ENCODE peak calls at places on chromosome 17, in eight cellular contexts. One of them, this sample, is unnamed.

GRCh38 chr17:21522755-21523154 is 146.6 kb downstream of the KCNJ12 start:
- DNase-seq in activated CD4-positive, CD25-positive, alpha-beta regulatory T cell treated with anti-CD3 and anti-CD28 coated beads, Interleukin-2, amount 50 U/mL, for 16 hours: no peak
- DNase-seq in left ventricle myocardium inferior: no peak
- DNase-seq in stimulated activated CD8-positive, alpha-beta memory T cell treated with anti-CD3 and anti-CD28 coated beads, Interleukin-12 subunit alpha, Interleukin-12 subunit beta, amount 100 ng/mL, for 4 hours: no peak
- DNase-seq in NCI-H1092 treated with DMSO at 0.1 percent for 48 hours: no peak
- DNase-seq in stimulated activated CD4-positive, alpha-beta T cell treated with anti-CD3 and anti-CD28 coated beads, Interleukin-1b, Interleukin-23, amount 100 ng/mL, for 1 hour: no peak
- DNase-seq in colonic mucosa: no peak
- DNase-seq in cerebellar nuclear complex: no peak
- DNase-seq in this sample: no peak

GRCh38 chr17:11176549-11176948 is 64.5 kb upstream of the SHISA6 start:
- DNase-seq in stimulated activated CD8-positive, alpha-beta memory T cell treated with anti-CD3 and anti-CD28 coated beads, Interleukin-12 subunit alpha, Interleukin-12 subunit beta, amount 100 ng/mL, for 4 hours: no peak
- DNase-seq in NCI-H1092 treated with DMSO at 0.1 percent for 48 hours: no peak
- DNase-seq in colonic mucosa: no peak
- DNase-seq in cerebellar nuclear complex: no peak
- DNase-seq in stimulated activated CD4-positive, alpha-beta T cell treated with anti-CD3 and anti-CD28 coated beads, Interleukin-1b, Interleukin-23, amount 100 ng/mL, for 1 hour: no peak
- DNase-seq in left ventricle myocardium inferior: no peak
- DNase-seq in activated CD4-positive, CD25-positive, alpha-beta regulatory T cell treated with anti-CD3 and anti-CD28 coated beads, Interleukin-2, amount 50 U/mL, for 16 hours: no peak
- DNase-seq in this sample: no peak

GRCh38 chr17:72004011-72004427 is 116.8 kb upstream of the SOX9 start:
- DNase-seq in cerebellar nuclear complex: no peak
- DNase-seq in activated CD4-positive, CD25-positive, alpha-beta regulatory T cell treated with anti-CD3 and anti-CD28 coated beads, Interleukin-2, amount 50 U/mL, for 16 hours: no peak
- DNase-seq in colonic mucosa: no peak
- DNase-seq in NCI-H1092 treated with DMSO at 0.1 percent for 48 hours: no peak
- DNase-seq in stimulated activated CD4-positive, alpha-beta T cell treated with anti-CD3 and anti-CD28 coated beads, Interleukin-1b, Interleukin-23, amount 100 ng/mL, for 1 hour: no peak
- DNase-seq in left ventricle myocardium inferior: no peak
- DNase-seq in stimulated activated CD8-positive, alpha-beta memory T cell treated with anti-CD3 and anti-CD28 coated beads, Interleukin-12 subunit alpha, Interleukin-12 subunit beta, amount 100 ng/mL, for 4 hours: no peak
- DNase-seq in this sample: no peak

GRCh38 chr17:59485018-59485417 is 80.4 kb upstream of the DHX40 start:
- DNase-seq in cerebellar nuclear complex: no peak
- DNase-seq in NCI-H1092 treated with DMSO at 0.1 percent for 48 hours: no peak
- DNase-seq in stimulated activated CD4-positive, alpha-beta T cell treated with anti-CD3 and anti-CD28 coated beads, Interleukin-1b, Interleukin-23, amount 100 ng/mL, for 1 hour: no peak
- DNase-seq in stimulated activated CD8-positive, alpha-beta memory T cell treated with anti-CD3 and anti-CD28 coated beads, Interleukin-12 subunit alpha, Interleukin-12 subunit beta, amount 100 ng/mL, for 4 hours: no peak
- DNase-seq in colonic mucosa: no peak
- DNase-seq in activated CD4-positive, CD25-positive, alpha-beta regulatory T cell treated with anti-CD3 and anti-CD28 coated beads, Interleukin-2, amount 50 U/mL, for 16 hours: no peak
- DNase-seq in left ventricle myocardium inferior: no peak
- DNase-seq in this sample: no peak

GRCh38 chr17:67559381-67559966 is 158.3 kb upstream of the NOL11 start:
- DNase-seq in colonic mucosa: no peak
- DNase-seq in NCI-H1092 treated with DMSO at 0.1 percent for 48 hours: no peak
- DNase-seq in activated CD4-positive, CD25-positive, alpha-beta regulatory T cell treated with anti-CD3 and anti-CD28 coated beads, Interleukin-2, amount 50 U/mL, for 16 hours: no peak
- DNase-seq in cerebellar nuclear complex: no peak
- DNase-seq in stimulated activated CD8-positive, alpha-beta memory T cell treated with anti-CD3 and anti-CD28 coated beads, Interleukin-12 subunit alpha, Interleukin-12 subunit beta, amount 100 ng/mL, for 4 hours: no peak
- DNase-seq in stimulated activated CD4-positive, alpha-beta T cell treated with anti-CD3 and anti-CD28 coated beads, Interleukin-1b, Interleukin-23, amount 100 ng/mL, for 1 hour: no peak
- DNase-seq in left ventricle myocardium inferior: no peak
- DNase-seq in this sample: no peak

GRCh38 chr17:18059283-18059682 is 20.1 kb downstream of the GID4 start:
- DNase-seq in NCI-H1092 treated with DMSO at 0.1 percent for 48 hours: no peak
- DNase-seq in left ventricle myocardium inferior: no peak
- DNase-seq in cerebellar nuclear complex: no peak
- DNase-seq in stimulated activated CD8-positive, alpha-beta memory T cell treated with anti-CD3 and anti-CD28 coated beads, Interleukin-12 subunit alpha, Interleukin-12 subunit beta, amount 100 ng/mL, for 4 hours: no peak
- DNase-seq in colonic mucosa: no peak
- DNase-seq in activated CD4-positive, CD25-positive, alpha-beta regulatory T cell treated with anti-CD3 and anti-CD28 coated beads, Interleukin-2, amount 50 U/mL, for 16 hours: no peak
- DNase-seq in stimulated activated CD4-positive, alpha-beta T cell treated with anti-CD3 and anti-CD28 coated beads, Interleukin-1b, Interleukin-23, amount 100 ng/mL, for 1 hour: no peak
- DNase-seq in this sample: no peak

GRCh38 chr17:83062818-83063671 is 16.4 kb upstream of the METRNL start:
- DNase-seq in activated CD4-positive, CD25-positive, alpha-beta regulatory T cell treated with anti-CD3 and anti-CD28 coated beads, Interleukin-2, amount 50 U/mL, for 16 hours: no peak
- DNase-seq in NCI-H1092 treated with DMSO at 0.1 percent for 48 hours: no peak
- DNase-seq in stimulated activated CD4-positive, alpha-beta T cell treated with anti-CD3 and anti-CD28 coated beads, Interleukin-1b, Interleukin-23, amount 100 ng/mL, for 1 hour: no peak
- DNase-seq in colonic mucosa: peak; percentile 18
- DNase-seq in stimulated activated CD8-positive, alpha-beta memory T cell treated with anti-CD3 and anti-CD28 coated beads, Interleukin-12 subunit alpha, Interleukin-12 subunit beta, amount 100 ng/mL, for 4 hours: no peak
- DNase-seq in cerebellar nuclear complex: no peak
- DNase-seq in left ventricle myocardium inferior: no peak
- DNase-seq in this sample: no peak

GRCh38 chr17:28574536-28574935 is 2.2 kb downstream of the ALDOC start:
- DNase-seq in NCI-H1092 treated with DMSO at 0.1 percent for 48 hours: no peak
- DNase-seq in stimulated activated CD8-positive, alpha-beta memory T cell treated with anti-CD3 and anti-CD28 coated beads, Interleukin-12 subunit alpha, Interleukin-12 subunit beta, amount 100 ng/mL, for 4 hours: no peak
- DNase-seq in cerebellar nuclear complex: no peak
- DNase-seq in stimulated activated CD4-positive, alpha-beta T cell treated with anti-CD3 and anti-CD28 coated beads, Interleukin-1b, Interleukin-23, amount 100 ng/mL, for 1 hour: no peak
- DNase-seq in left ventricle myocardium inferior: no peak
- DNase-seq in colonic mucosa: no peak
- DNase-seq in activated CD4-positive, CD25-positive, alpha-beta regulatory T cell treated with anti-CD3 and anti-CD28 coated beads, Interleukin-2, amount 50 U/mL, for 16 hours: no peak
- DNase-seq in this sample: no peak

GRCh38 chr17:17018612-17019429 is 23.4 kb upstream of the MPRIP start:
- DNase-seq in cerebellar nuclear complex: no peak
- DNase-seq in stimulated activated CD8-positive, alpha-beta memory T cell treated with anti-CD3 and anti-CD28 coated beads, Interleukin-12 subunit alpha, Interleukin-12 subunit beta, amount 100 ng/mL, for 4 hours: no peak
- DNase-seq in activated CD4-positive, CD25-positive, alpha-beta regulatory T cell treated with anti-CD3 and anti-CD28 coated beads, Interleukin-2, amount 50 U/mL, for 16 hours: no peak
- DNase-seq in stimulated activated CD4-positive, alpha-beta T cell treated with anti-CD3 and anti-CD28 coated beads, Interleukin-1b, Interleukin-23, amount 100 ng/mL, for 1 hour: no peak
- DNase-seq in NCI-H1092 treated with DMSO at 0.1 percent for 48 hours: no peak
- DNase-seq in left ventricle myocardium inferior: peak; percentile 5
- DNase-seq in colonic mucosa: no peak
- DNase-seq in this sample: no peak

GRCh38 chr17:50201226-50201854 is at the start of gene COL1A1:
- DNase-seq in stimulated activated CD8-positive, alpha-beta memory T cell treated with anti-CD3 and anti-CD28 coated beads, Interleukin-12 subunit alpha, Interleukin-12 subunit beta, amount 100 ng/mL, for 4 hours: no peak
- DNase-seq in NCI-H1092 treated with DMSO at 0.1 percent for 48 hours: no peak
- DNase-seq in cerebellar nuclear complex: no peak
- DNase-seq in left ventricle myocardium inferior: peak; percentile 73
- DNase-seq in activated CD4-positive, CD25-positive, alpha-beta regulatory T cell treated with anti-CD3 and anti-CD28 coated beads, Interleukin-2, amount 50 U/mL, for 16 hours: no peak
- DNase-seq in stimulated activated CD4-positive, alpha-beta T cell treated with anti-CD3 and anti-CD28 coated beads, Interleukin-1b, Interleukin-23, amount 100 ng/mL, for 1 hour: no peak
- DNase-seq in colonic mucosa: peak; percentile 73
- DNase-seq in this sample: no peak

GRCh38 chr17:21129023-21129681 is 2.4 kb downstream of the DHRS7B start:
- DNase-seq in cerebellar nuclear complex: no peak
- DNase-seq in NCI-H1092 treated with DMSO at 0.1 percent for 48 hours: no peak
- DNase-seq in left ventricle myocardium inferior: no peak
- DNase-seq in colonic mucosa: no peak
- DNase-seq in activated CD4-positive, CD25-positive, alpha-beta regulatory T cell treated with anti-CD3 and anti-CD28 coated beads, Interleukin-2, amount 50 U/mL, for 16 hours: no peak
- DNase-seq in stimulated activated CD8-positive, alpha-beta memory T cell treated with anti-CD3 and anti-CD28 coated beads, Interleukin-12 subunit alpha, Interleukin-12 subunit beta, amount 100 ng/mL, for 4 hours: no peak
- DNase-seq in stimulated activated CD4-positive, alpha-beta T cell treated with anti-CD3 and anti-CD28 coated beads, Interleukin-1b, Interleukin-23, amount 100 ng/mL, for 1 hour: no peak
- DNase-seq in this sample: no peak

GRCh38 chr17:29709861-29710849 is 87.4 kb upstream of the CORO6 start:
- DNase-seq in activated CD4-positive, CD25-positive, alpha-beta regulatory T cell treated with anti-CD3 and anti-CD28 coated beads, Interleukin-2, amount 50 U/mL, for 16 hours: no peak
- DNase-seq in stimulated activated CD4-positive, alpha-beta T cell treated with anti-CD3 and anti-CD28 coated beads, Interleukin-1b, Interleukin-23, amount 100 ng/mL, for 1 hour: no peak
- DNase-seq in left ventricle myocardium inferior: no peak
- DNase-seq in stimulated activated CD8-positive, alpha-beta memory T cell treated with anti-CD3 and anti-CD28 coated beads, Interleukin-12 subunit alpha, Interleukin-12 subunit beta, amount 100 ng/mL, for 4 hours: no peak
- DNase-seq in colonic mucosa: no peak
- DNase-seq in NCI-H1092 treated with DMSO at 0.1 percent for 48 hours: no peak
- DNase-seq in cerebellar nuclear complex: no peak
- DNase-seq in this sample: no peak

GRCh38 chr17:29046440-29046839 is 3.5 kb downstream of the PIPOX start:
- DNase-seq in left ventricle myocardium inferior: no peak
- DNase-seq in stimulated activated CD4-positive, alpha-beta T cell treated with anti-CD3 and anti-CD28 coated beads, Interleukin-1b, Interleukin-23, amount 100 ng/mL, for 1 hour: no peak
- DNase-seq in stimulated activated CD8-positive, alpha-beta memory T cell treated with anti-CD3 and anti-CD28 coated beads, Interleukin-12 subunit alpha, Interleukin-12 subunit beta, amount 100 ng/mL, for 4 hours: no peak
- DNase-seq in colonic mucosa: no peak
- DNase-seq in NCI-H1092 treated with DMSO at 0.1 percent for 48 hours: no peak
- DNase-seq in activated CD4-positive, CD25-positive, alpha-beta regulatory T cell treated with anti-CD3 and anti-CD28 coated beads, Interleukin-2, amount 50 U/mL, for 16 hours: no peak
- DNase-seq in cerebellar nuclear complex: no peak
- DNase-seq in this sample: no peak

GRCh38 chr17:66165537-66166123 is 26.3 kb downstream of the CEP112 start:
- DNase-seq in left ventricle myocardium inferior: no peak
- DNase-seq in NCI-H1092 treated with DMSO at 0.1 percent for 48 hours: peak; percentile 30
- DNase-seq in activated CD4-positive, CD25-positive, alpha-beta regulatory T cell treated with anti-CD3 and anti-CD28 coated beads, Interleukin-2, amount 50 U/mL, for 16 hours: no peak
- DNase-seq in colonic mucosa: no peak
- DNase-seq in stimulated activated CD4-positive, alpha-beta T cell treated with anti-CD3 and anti-CD28 coated beads, Interleukin-1b, Interleukin-23, amount 100 ng/mL, for 1 hour: no peak
- DNase-seq in stimulated activated CD8-positive, alpha-beta memory T cell treated with anti-CD3 and anti-CD28 coated beads, Interleukin-12 subunit alpha, Interleukin-12 subunit beta, amount 100 ng/mL, for 4 hours: no peak
- DNase-seq in cerebellar nuclear complex: no peak
- DNase-seq in this sample: peak; percentile 8

GRCh38 chr17:49997256-49997735 is 2.3 kb upstream of the DLX3 start:
- DNase-seq in colonic mucosa: no peak
- DNase-seq in stimulated activated CD4-positive, alpha-beta T cell treated with anti-CD3 and anti-CD28 coated beads, Interleukin-1b, Interleukin-23, amount 100 ng/mL, for 1 hour: no peak
- DNase-seq in cerebellar nuclear complex: no peak
- DNase-seq in activated CD4-positive, CD25-positive, alpha-beta regulatory T cell treated with anti-CD3 and anti-CD28 coated beads, Interleukin-2, amount 50 U/mL, for 16 hours: no peak
- DNase-seq in left ventricle myocardium inferior: no peak
- DNase-seq in stimulated activated CD8-positive, alpha-beta memory T cell treated with anti-CD3 and anti-CD28 coated beads, Interleukin-12 subunit alpha, Interleukin-12 subunit beta, amount 100 ng/mL, for 4 hours: no peak
- DNase-seq in NCI-H1092 treated with DMSO at 0.1 percent for 48 hours: no peak
- DNase-seq in this sample: no peak

GRCh38 chr17:38604479-38605229 is 1.1 kb downstream of the SRCIN1 start:
- DNase-seq in cerebellar nuclear complex: peak; percentile 27
- DNase-seq in left ventricle myocardium inferior: no peak
- DNase-seq in stimulated activated CD8-positive, alpha-beta memory T cell treated with anti-CD3 and anti-CD28 coated beads, Interleukin-12 subunit alpha, Interleukin-12 subunit beta, amount 100 ng/mL, for 4 hours: no peak
- DNase-seq in activated CD4-positive, CD25-positive, alpha-beta regulatory T cell treated with anti-CD3 and anti-CD28 coated beads, Interleukin-2, amount 50 U/mL, for 16 hours: no peak
- DNase-seq in colonic mucosa: no peak
- DNase-seq in stimulated activated CD4-positive, alpha-beta T cell treated with anti-CD3 and anti-CD28 coated beads, Interleukin-1b, Interleukin-23, amount 100 ng/mL, for 1 hour: no peak
- DNase-seq in NCI-H1092 treated with DMSO at 0.1 percent for 48 hours: peak; percentile 60
- DNase-seq in this sample: no peak

GRCh38 chr17:73722163-73722562 is 77.9 kb upstream of the SDK2 start:
- DNase-seq in left ventricle myocardium inferior: no peak
- DNase-seq in colonic mucosa: no peak
- DNase-seq in stimulated activated CD4-positive, alpha-beta T cell treated with anti-CD3 and anti-CD28 coated beads, Interleukin-1b, Interleukin-23, amount 100 ng/mL, for 1 hour: peak; percentile 9
- DNase-seq in NCI-H1092 treated with DMSO at 0.1 percent for 48 hours: peak; percentile 76
- DNase-seq in cerebellar nuclear complex: no peak
- DNase-seq in stimulated activated CD8-positive, alpha-beta memory T cell treated with anti-CD3 and anti-CD28 coated beads, Interleukin-12 subunit alpha, Interleukin-12 subunit beta, amount 100 ng/mL, for 4 hours: no peak
- DNase-seq in activated CD4-positive, CD25-positive, alpha-beta regulatory T cell treated with anti-CD3 and anti-CD28 coated beads, Interleukin-2, amount 50 U/mL, for 16 hours: peak; percentile 5
- DNase-seq in this sample: no peak

GRCh38 chr17:12081720-12082119 is 61.0 kb downstream of the MAP2K4 start:
- DNase-seq in NCI-H1092 treated with DMSO at 0.1 percent for 48 hours: no peak
- DNase-seq in activated CD4-positive, CD25-positive, alpha-beta regulatory T cell treated with anti-CD3 and anti-CD28 coated beads, Interleukin-2, amount 50 U/mL, for 16 hours: no peak
- DNase-seq in colonic mucosa: no peak
- DNase-seq in stimulated activated CD4-positive, alpha-beta T cell treated with anti-CD3 and anti-CD28 coated beads, Interleukin-1b, Interleukin-23, amount 100 ng/mL, for 1 hour: no peak
- DNase-seq in cerebellar nuclear complex: no peak
- DNase-seq in stimulated activated CD8-positive, alpha-beta memory T cell treated with anti-CD3 and anti-CD28 coated beads, Interleukin-12 subunit alpha, Interleukin-12 subunit beta, amount 100 ng/mL, for 4 hours: no peak
- DNase-seq in left ventricle myocardium inferior: no peak
- DNase-seq in this sample: no peak

GRCh38 chr17:5499790-5500189 is 13.4 kb downstream of the MIS12 start:
- DNase-seq in colonic mucosa: no peak
- DNase-seq in stimulated activated CD4-positive, alpha-beta T cell treated with anti-CD3 and anti-CD28 coated beads, Interleukin-1b, Interleukin-23, amount 100 ng/mL, for 1 hour: no peak
- DNase-seq in stimulated activated CD8-positive, alpha-beta memory T cell treated with anti-CD3 and anti-CD28 coated beads, Interleukin-12 subunit alpha, Interleukin-12 subunit beta, amount 100 ng/mL, for 4 hours: no peak
- DNase-seq in NCI-H1092 treated with DMSO at 0.1 percent for 48 hours: peak; percentile 9
- DNase-seq in activated CD4-positive, CD25-positive, alpha-beta regulatory T cell treated with anti-CD3 and anti-CD28 coated beads, Interleukin-2, amount 50 U/mL, for 16 hours: no peak
- DNase-seq in left ventricle myocardium inferior: no peak
- DNase-seq in cerebellar nuclear complex: no peak
- DNase-seq in this sample: no peak

GRCh38 chr17:57607553-57608120 is 137.5 kb downstream of the CCDC182 start:
- DNase-seq in colonic mucosa: no peak
- DNase-seq in activated CD4-positive, CD25-positive, alpha-beta regulatory T cell treated with anti-CD3 and anti-CD28 coated beads, Interleukin-2, amount 50 U/mL, for 16 hours: no peak
- DNase-seq in left ventricle myocardium inferior: no peak
- DNase-seq in stimulated activated CD4-positive, alpha-beta T cell treated with anti-CD3 and anti-CD28 coated beads, Interleukin-1b, Interleukin-23, amount 100 ng/mL, for 1 hour: no peak
- DNase-seq in NCI-H1092 treated with DMSO at 0.1 percent for 48 hours: no peak
- DNase-seq in cerebellar nuclear complex: no peak
- DNase-seq in stimulated activated CD8-positive, alpha-beta memory T cell treated with anti-CD3 and anti-CD28 coated beads, Interleukin-12 subunit alpha, Interleukin-12 subunit beta, amount 100 ng/mL, for 4 hours: no peak
- DNase-seq in this sample: no peak

GRCh38 chr17:9911089-9911488 is 6.0 kb upstream of the RCVRN start:
- DNase-seq in colonic mucosa: no peak
- DNase-seq in left ventricle myocardium inferior: no peak
- DNase-seq in stimulated activated CD8-positive, alpha-beta memory T cell treated with anti-CD3 and anti-CD28 coated beads, Interleukin-12 subunit alpha, Interleukin-12 subunit beta, amount 100 ng/mL, for 4 hours: no peak
- DNase-seq in NCI-H1092 treated with DMSO at 0.1 percent for 48 hours: no peak
- DNase-seq in activated CD4-positive, CD25-positive, alpha-beta regulatory T cell treated with anti-CD3 and anti-CD28 coated beads, Interleukin-2, amount 50 U/mL, for 16 hours: no peak
- DNase-seq in cerebellar nuclear complex: no peak
- DNase-seq in stimulated activated CD4-positive, alpha-beta T cell treated with anti-CD3 and anti-CD28 coated beads, Interleukin-1b, Interleukin-23, amount 100 ng/mL, for 1 hour: no peak
- DNase-seq in this sample: no peak

GRCh38 chr17:80861892-80862291 is 129.7 kb upstream of the CHMP6 start:
- DNase-seq in stimulated activated CD8-positive, alpha-beta memory T cell treated with anti-CD3 and anti-CD28 coated beads, Interleukin-12 subunit alpha, Interleukin-12 subunit beta, amount 100 ng/mL, for 4 hours: no peak
- DNase-seq in stimulated activated CD4-positive, alpha-beta T cell treated with anti-CD3 and anti-CD28 coated beads, Interleukin-1b, Interleukin-23, amount 100 ng/mL, for 1 hour: peak; percentile 21
- DNase-seq in left ventricle myocardium inferior: no peak
- DNase-seq in colonic mucosa: no peak
- DNase-seq in cerebellar nuclear complex: peak; percentile 53
- DNase-seq in activated CD4-positive, CD25-positive, alpha-beta regulatory T cell treated with anti-CD3 and anti-CD28 coated beads, Interleukin-2, amount 50 U/mL, for 16 hours: no peak
- DNase-seq in NCI-H1092 treated with DMSO at 0.1 percent for 48 hours: no peak
- DNase-seq in this sample: no peak

GRCh38 chr17:7217113-7217987 is 2.3 kb downstream of the DLG4 start:
- DNase-seq in activated CD4-positive, CD25-positive, alpha-beta regulatory T cell treated with anti-CD3 and anti-CD28 coated beads, Interleukin-2, amount 50 U/mL, for 16 hours: no peak
- DNase-seq in stimulated activated CD8-positive, alpha-beta memory T cell treated with anti-CD3 and anti-CD28 coated beads, Interleukin-12 subunit alpha, Interleukin-12 subunit beta, amount 100 ng/mL, for 4 hours: no peak
- DNase-seq in colonic mucosa: no peak
- DNase-seq in NCI-H1092 treated with DMSO at 0.1 percent for 48 hours: no peak
- DNase-seq in left ventricle myocardium inferior: peak; percentile 60
- DNase-seq in cerebellar nuclear complex: no peak
- DNase-seq in stimulated activated CD4-positive, alpha-beta T cell treated with anti-CD3 and anti-CD28 coated beads, Interleukin-1b, Interleukin-23, amount 100 ng/mL, for 1 hour: no peak
- DNase-seq in this sample: no peak

GRCh38 chr17:59093702-59094231 is 12.9 kb downstream of the TRIM37 start:
- DNase-seq in NCI-H1092 treated with DMSO at 0.1 percent for 48 hours: no peak
- DNase-seq in stimulated activated CD8-positive, alpha-beta memory T cell treated with anti-CD3 and anti-CD28 coated beads, Interleukin-12 subunit alpha, Interleukin-12 subunit beta, amount 100 ng/mL, for 4 hours: no peak
- DNase-seq in left ventricle myocardium inferior: peak; percentile 41
- DNase-seq in stimulated activated CD4-positive, alpha-beta T cell treated with anti-CD3 and anti-CD28 coated beads, Interleukin-1b, Interleukin-23, amount 100 ng/mL, for 1 hour: no peak
- DNase-seq in activated CD4-positive, CD25-positive, alpha-beta regulatory T cell treated with anti-CD3 and anti-CD28 coated beads, Interleukin-2, amount 50 U/mL, for 16 hours: no peak
- DNase-seq in colonic mucosa: peak; percentile 36
- DNase-seq in cerebellar nuclear complex: no peak
- DNase-seq in this sample: no peak

GRCh38 chr17:17419621-17420020 is 57.2 kb upstream of the MED9 start:
- DNase-seq in activated CD4-positive, CD25-positive, alpha-beta regulatory T cell treated with anti-CD3 and anti-CD28 coated beads, Interleukin-2, amount 50 U/mL, for 16 hours: no peak
- DNase-seq in cerebellar nuclear complex: no peak
- DNase-seq in left ventricle myocardium inferior: peak; percentile 59
- DNase-seq in colonic mucosa: no peak
- DNase-seq in NCI-H1092 treated with DMSO at 0.1 percent for 48 hours: no peak
- DNase-seq in stimulated activated CD8-positive, alpha-beta memory T cell treated with anti-CD3 and anti-CD28 coated beads, Interleukin-12 subunit alpha, Interleukin-12 subunit beta, amount 100 ng/mL, for 4 hours: no peak
- DNase-seq in stimulated activated CD4-positive, alpha-beta T cell treated with anti-CD3 and anti-CD28 coated beads, Interleukin-1b, Interleukin-23, amount 100 ng/mL, for 1 hour: no peak
- DNase-seq in this sample: no peak

GRCh38 chr17:79691931-79692330 is 38.8 kb upstream of the ENPP7 start:
- DNase-seq in colonic mucosa: no peak
- DNase-seq in activated CD4-positive, CD25-positive, alpha-beta regulatory T cell treated with anti-CD3 and anti-CD28 coated beads, Interleukin-2, amount 50 U/mL, for 16 hours: no peak
- DNase-seq in cerebellar nuclear complex: no peak
- DNase-seq in stimulated activated CD8-positive, alpha-beta memory T cell treated with anti-CD3 and anti-CD28 coated beads, Interleukin-12 subunit alpha, Interleukin-12 subunit beta, amount 100 ng/mL, for 4 hours: no peak
- DNase-seq in stimulated activated CD4-positive, alpha-beta T cell treated with anti-CD3 and anti-CD28 coated beads, Interleukin-1b, Interleukin-23, amount 100 ng/mL, for 1 hour: no peak
- DNase-seq in left ventricle myocardium inferior: peak; percentile 22
- DNase-seq in NCI-H1092 treated with DMSO at 0.1 percent for 48 hours: peak; percentile 84
- DNase-seq in this sample: no peak

GRCh38 chr17:10126554-10127493 is 71.6 kb downstream of the GAS7 start:
- DNase-seq in stimulated activated CD4-positive, alpha-beta T cell treated with anti-CD3 and anti-CD28 coated beads, Interleukin-1b, Interleukin-23, amount 100 ng/mL, for 1 hour: no peak
- DNase-seq in left ventricle myocardium inferior: no peak
- DNase-seq in cerebellar nuclear complex: no peak
- DNase-seq in NCI-H1092 treated with DMSO at 0.1 percent for 48 hours: no peak
- DNase-seq in stimulated activated CD8-positive, alpha-beta memory T cell treated with anti-CD3 and anti-CD28 coated beads, Interleukin-12 subunit alpha, Interleukin-12 subunit beta, amount 100 ng/mL, for 4 hours: no peak
- DNase-seq in activated CD4-positive, CD25-positive, alpha-beta regulatory T cell treated with anti-CD3 and anti-CD28 coated beads, Interleukin-2, amount 50 U/mL, for 16 hours: no peak
- DNase-seq in colonic mucosa: no peak
- DNase-seq in this sample: no peak

GRCh38 chr17:53058031-53058430 is 764.7 kb upstream of the KIF2B start:
- DNase-seq in stimulated activated CD4-positive, alpha-beta T cell treated with anti-CD3 and anti-CD28 coated beads, Interleukin-1b, Interleukin-23, amount 100 ng/mL, for 1 hour: no peak
- DNase-seq in left ventricle myocardium inferior: no peak
- DNase-seq in cerebellar nuclear complex: no peak
- DNase-seq in activated CD4-positive, CD25-positive, alpha-beta regulatory T cell treated with anti-CD3 and anti-CD28 coated beads, Interleukin-2, amount 50 U/mL, for 16 hours: no peak
- DNase-seq in colonic mucosa: no peak
- DNase-seq in NCI-H1092 treated with DMSO at 0.1 percent for 48 hours: no peak
- DNase-seq in stimulated activated CD8-positive, alpha-beta memory T cell treated with anti-CD3 and anti-CD28 coated beads, Interleukin-12 subunit alpha, Interleukin-12 subunit beta, amount 100 ng/mL, for 4 hours: no peak
- DNase-seq in this sample: no peak